ENCODE peak calls at places on chromosomes 6 and 20, in five cellular contexts. J, R, E, X and O are unnamed samples.

GRCh38 chr20:33650111-33650752 is 11.9 kb upstream of the C20orf144 start:
- DNase-seq in E (no peak), R (no peak), J (no peak), X (no peak), O (no peak)

GRCh38 chr20:58306421-58307261 is 2.9 kb upstream of the RAB22A start:
- DNase-seq in J (peak; percentile 23), E (no peak), X (no peak), R (peak; percentile 46), O (peak; percentile 50)

GRCh38 chr6:159815410-159815809 is 15.3 kb downstream of the PNLDC1 start:
- DNase-seq in X (no peak), E (no peak), J (no peak), R (no peak), O (no peak)

GRCh38 chr6:31659649-31660223 is 842 bp downstream of the C6orf47 start:
- DNase-seq in R (peak; percentile 60), X (no peak), E (no peak), J (no peak), O (no peak)

GRCh38 chr6:159267165-159267564 is 98.0 kb downstream of the FNDC1 start:
- DNase-seq in E (no peak), X (no peak), R (no peak), J (no peak), O (no peak)

GRCh38 chr20:63457737-63458136 is 14.7 kb downstream of the KCNQ2 start:
- DNase-seq in E (peak; percentile 78), R (peak; percentile 20), X (no peak), J (peak; percentile 21), O (peak; percentile 99)

GRCh38 chr6:89297695-89298351 is 17.3 kb downstream of the GABRR2 start:
- DNase-seq in R (peak; percentile 55), J (no peak), X (peak; percentile 94), E (no peak), O (peak; percentile 65)

GRCh38 chr6:116387374-116387773 is 16.6 kb downstream of the DSE start:
- DNase-seq in E (no peak), J (no peak), R (peak; percentile 17), X (peak; percentile 55), O (no peak)

GRCh38 chr20:26208296-26209091 is 511.8 kb upstream of the ZNF337 start:
- DNase-seq in X (no peak), E (peak; percentile 62), R (peak; percentile 5), J (no peak), O (no peak)

GRCh38 chr20:24598346-24598745 is 128.9 kb downstream of the SYNDIG1 start:
- DNase-seq in J (no peak), X (no peak), R (no peak), E (no peak), O (no peak)

GRCh38 chr20:56163806-56164205 is 84.7 kb upstream of the MC3R start:
- DNase-seq in J (no peak), X (no peak), R (no peak), E (no peak), O (no peak)

GRCh38 chr20:64133951-64134407 is 26.6 kb upstream of the NPBWR2 start:
- DNase-seq in J (no peak), R (no peak), E (peak; percentile 24), X (no peak), O (no peak)

GRCh38 chr20:45817652-45818194 is 5.3 kb downstream of the UBE2C start:
- DNase-seq in J (no peak), R (no peak), E (no peak), X (no peak), O (no peak)

GRCh38 chr20:53642196-53643030 is 48.8 kb upstream of the ZNF217 start:
- DNase-seq in X (peak; percentile 89), R (peak; percentile 71), J (peak; percentile 42), E (no peak), O (no peak)

GRCh38 chr6:38907264-38907663 is 141.3 kb upstream of the GLP1R start:
- DNase-seq in E (no peak), J (no peak), R (no peak), X (no peak), O (no peak)
- TF ChIP-seq POLR2A in E (no peak), J (no peak), R (no peak), X (no peak), O (no peak)

GRCh38 chr20:2467412-2467811 is 3.2 kb downstream of the SNRPB start:
- DNase-seq in J (no peak), X (no peak), E (no peak), R (no peak), O (no peak)

GRCh38 chr20:2468581-2469407 is 1.8 kb downstream of the SNRPB start:
- DNase-seq in E (no peak), R (no peak), X (no peak), J (no peak), O (no peak)

GRCh38 chr20:2475850-2476741 is 5.5 kb upstream of the SNRPB start:
- DNase-seq in R (no peak), E (no peak), J (no peak), X (no peak), O (no peak)

GRCh38 chr20:2470051-2470431 is 548 bp downstream of the SNRPB start:
- DNase-seq in X (no peak), R (peak; percentile 49), J (peak; percentile 39), E (no peak), O (peak; percentile 41)

DNA sequence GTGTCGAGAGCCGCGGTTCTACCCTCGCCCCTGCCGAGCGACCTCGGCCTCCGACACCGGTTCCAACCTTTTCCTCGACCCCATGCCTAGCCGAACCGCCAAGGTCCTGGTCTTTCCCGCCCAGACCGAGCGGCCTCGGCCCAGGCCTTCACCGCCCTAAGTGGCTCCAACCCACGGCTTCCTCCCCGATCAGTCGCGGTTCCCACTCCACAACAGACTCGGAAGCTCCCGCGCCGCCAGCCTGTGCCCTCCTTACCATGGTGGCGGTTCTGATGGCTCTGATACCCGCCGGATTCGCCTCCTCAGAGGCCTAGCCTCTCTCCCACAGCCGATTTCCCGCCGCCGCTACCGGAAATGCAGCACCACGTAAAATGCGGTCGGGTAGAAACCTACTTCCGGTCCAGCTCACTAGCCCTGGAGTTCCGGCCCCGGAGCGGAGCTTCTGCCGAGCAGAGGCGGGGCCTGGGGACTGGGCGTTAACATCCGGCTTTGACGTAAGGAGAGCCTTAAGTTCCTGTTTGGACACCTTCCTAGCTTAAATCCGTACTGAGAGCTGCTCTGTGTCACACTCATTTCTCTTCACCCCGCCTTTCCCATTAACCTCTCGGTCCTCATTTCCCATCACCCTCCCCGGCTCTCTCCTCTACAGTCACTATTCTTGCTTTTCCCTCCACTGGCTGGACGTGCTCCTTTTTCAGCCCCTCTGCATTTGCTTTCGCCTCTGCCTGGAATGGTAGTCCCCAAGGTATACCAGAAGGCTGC is at the start of gene SNRPB:
- DNase-seq in X (peak; percentile 99), R (peak; percentile 98), E (peak; percentile 97), J (peak; percentile 97), O (peak; percentile 83)
- TF ChIP-seq POLR2A in X (peak; percentile 98), R (peak; percentile 98), E (peak; percentile 81), J (peak; percentile 42), O (peak; percentile 79)

GRCh38 chr6:131950767-131951575 is at the start of gene CCN2:
- DNase-seq in X (peak; percentile 48), E (peak; percentile 86), R (peak; percentile 67), J (peak; percentile 82), O (peak; percentile 56)

GRCh38 chr6:131949909-131950766 is 1.0 kb downstream of the CCN2 start:
- DNase-seq in R (peak; percentile 55), X (peak; percentile 32), E (peak; percentile 80), J (peak; percentile 56), O (no peak)

GRCh38 chr6:131948692-131949614 is 2.2 kb downstream of the CCN2 start:
- DNase-seq in R (no peak), E (no peak), X (no peak), J (no peak), O (no peak)

GRCh38 chr6:131948221-131948661 is 2.9 kb downstream of the CCN2 start:
- DNase-seq in J (no peak), E (no peak), R (no peak), X (no peak), O (no peak)

GRCh38 chr6:131949615-131949908 is 1.6 kb downstream of the CCN2 start:
- DNase-seq in R (no peak), J (no peak), E (no peak), X (no peak), O (no peak)
- TF ChIP-seq POLR2A in R (no peak), J (no peak), E (no peak), X (no peak), O (no peak)

DNA sequence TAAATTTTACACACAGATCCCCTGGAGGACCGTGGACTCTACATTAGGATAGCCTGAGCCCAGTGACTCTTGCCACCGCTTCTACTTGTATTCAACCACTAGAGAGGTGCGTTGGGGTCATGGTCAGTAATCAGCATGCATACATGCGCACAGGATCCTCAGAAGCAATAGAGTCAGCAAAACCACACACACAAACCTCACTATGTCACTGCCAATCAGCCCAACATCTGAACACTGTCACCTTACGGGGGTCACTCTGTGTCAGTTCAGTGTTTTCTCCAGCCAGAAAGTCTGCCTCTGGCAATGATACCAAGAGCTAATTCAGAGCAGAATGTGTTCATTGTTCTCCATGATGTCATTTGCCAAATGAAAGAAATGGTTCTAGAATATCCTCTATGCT is 225.3 kb downstream of the KHDC1L start:
- DNase-seq in X (no peak), R (no peak), J (no peak), E (no peak), O (no peak)
- TF ChIP-seq POLR2A in X (no peak), R (no peak), J (no peak), E (no peak), O (no peak)

DNA sequence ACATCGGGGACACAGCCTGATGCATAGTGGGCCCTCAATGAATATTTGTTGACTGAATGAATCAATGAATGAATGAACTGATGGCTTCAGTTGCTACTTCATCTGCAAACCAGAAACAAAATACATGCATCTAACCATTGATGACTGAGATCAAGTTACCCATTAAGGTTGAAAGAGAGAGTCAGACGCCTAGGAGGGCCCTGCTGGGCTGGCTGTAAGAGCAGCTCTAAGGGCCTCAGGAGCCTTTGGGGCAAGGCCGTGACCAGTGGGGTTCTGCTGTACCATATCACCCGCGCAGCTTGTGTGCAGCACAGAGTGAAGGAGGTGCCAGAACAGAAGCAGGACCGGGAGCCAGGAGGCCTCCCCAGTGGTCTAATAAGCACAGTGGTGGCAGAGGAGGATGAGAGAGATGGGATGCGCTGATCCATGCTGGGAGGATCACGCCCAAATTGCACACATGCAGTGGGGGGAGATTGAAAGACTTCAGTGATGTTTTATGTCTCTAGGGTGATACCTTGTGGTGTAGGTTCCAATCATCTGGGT is 96.1 kb upstream of the KCNG1 start:
- DNase-seq in X (no peak), R (no peak), J (no peak), E (no peak), O (no peak)
- TF ChIP-seq POLR2A in X (no peak), R (no peak), J (no peak), E (no peak), O (no peak)

GRCh38 chr20:23217023-23217422 is 130.9 kb upstream of the CD93 start:
- DNase-seq in R (no peak), E (no peak), J (no peak), X (no peak), O (no peak)

GRCh38 chr20:23212011-23212410 is 125.9 kb upstream of the CD93 start:
- DNase-seq in E (no peak), J (no peak), R (no peak), X (no peak), O (no peak)

GRCh38 chr20:23212482-23212881 is 126.4 kb upstream of the CD93 start:
- DNase-seq in J (no peak), E (no peak), X (no peak), R (no peak), O (no peak)

GRCh38 chr20:23215596-23215995 is 129.5 kb upstream of the CD93 start:
- DNase-seq in X (no peak), E (no peak), R (no peak), J (no peak), O (no peak)

GRCh38 chr20:23214903-23215302 is 128.8 kb upstream of the CD93 start:
- DNase-seq in J (no peak), E (no peak), R (no peak), X (no peak), O (no peak)
- TF ChIP-seq POLR2A in J (no peak), E (no peak), R (no peak), X (no peak), O (no peak)